ENCODE peak calls at places on chromosome 9, in nine cellular contexts. U, T, W, M, R, P, S, C and I are unnamed samples.

GRCh38 chr9:134492281-134492691 is 149.3 kb upstream of the COL5A1 start:
- DNase-seq in R (no peak), M (no peak), U (no peak), P (no peak), T (no peak), W (no peak), C (no peak), S (peak), I (no peak)

GRCh38 chr9:116842658-116843057 is 155.6 kb downstream of the TRIM32 start:
- DNase-seq in W (no peak), C (no peak), U (no peak), S (no peak), T (peak), M (no peak), R (no peak), P (no peak), I (no peak)

GRCh38 chr9:109447329-109448076 is 50.6 kb downstream of the PTPN3 start:
- DNase-seq in C (no peak), U (no peak), M (no peak), R (no peak), T (no peak), S (no peak), W (no peak), P (no peak), I (no peak)

GRCh38 chr9:31597977-31598376 is 786.5 kb upstream of the ACO1 start:
- DNase-seq in U (no peak), P (peak), C (no peak), T (no peak), W (no peak), R (peak), S (no peak), M (no peak), I (no peak)

GRCh38 chr9:120386390-120387131 is 193.4 kb downstream of the CDK5RAP2 start:
- DNase-seq in U (no peak), T (peak), R (peak), P (no peak), M (no peak), W (no peak), S (no peak), C (no peak), I (no peak)

GRCh38 chr9:93003552-93004407 is 54.7 kb upstream of the SUSD3 start:
- DNase-seq in U (peak), S (peak), R (no peak), C (peak), M (no peak), T (peak), P (peak), W (peak), I (peak)

GRCh38 chr9:88464851-88465250 is 70.1 kb upstream of the NXNL2 start:
- DNase-seq in M (no peak), W (no peak), P (no peak), C (no peak), U (no peak), S (no peak), R (no peak), T (no peak), I (no peak)

GRCh38 chr9:14403112-14403511 is 89.2 kb upstream of the NFIB start:
- DNase-seq in U (no peak), M (no peak), S (no peak), W (no peak), T (no peak), P (no peak), R (no peak), C (no peak), I (no peak)

GRCh38 chr9:115694014-115694413 is 459.6 kb upstream of the PAPPA start:
- DNase-seq in S (no peak), T (peak), U (no peak), R (peak), M (no peak), P (peak), W (no peak), C (no peak), I (no peak)

GRCh38 chr9:99261923-99262322 is 39.8 kb downstream of the SEC61B start:
- DNase-seq in C (no peak), S (no peak), R (no peak), W (no peak), U (no peak), M (no peak), T (no peak), P (no peak), I (no peak)

GRCh38 chr9:96553070-96553469 is 66.6 kb downstream of the CDC14B start:
- DNase-seq in U (no peak), C (no peak), P (no peak), M (no peak), R (peak), S (no peak), T (no peak), W (no peak), I (no peak)

GRCh38 chr9:121690766-121691165 is 39.3 kb downstream of the DAB2IP start:
- DNase-seq in U (no peak), M (no peak), P (no peak), S (no peak), W (no peak), T (no peak), C (no peak), R (no peak), I (no peak)

GRCh38 chr9:132877818-132878694 is at the start of gene AK8:
- DNase-seq in M (no peak), U (peak), R (peak), C (peak), W (peak), S (peak), T (peak), P (peak), I (peak)

GRCh38 chr9:129197978-129198736 is 20.1 kb upstream of the IER5L start:
- DNase-seq in C (no peak), R (peak), S (no peak), T (no peak), P (no peak), U (no peak), M (no peak), W (no peak), I (no peak)

GRCh38 chr9:84101892-84102632 is 121.5 kb downstream of the RMI1 start:
- DNase-seq in P (no peak), U (no peak), M (no peak), R (no peak), S (no peak), W (no peak), C (no peak), T (no peak), I (no peak)

GRCh38 chr9:21583628-21584027 is 101.5 kb upstream of the IFNE start:
- DNase-seq in U (no peak), C (no peak), R (no peak), M (no peak), W (no peak), S (no peak), P (no peak), T (no peak), I (no peak)

GRCh38 chr9:117290809-117291208 is 124.0 kb downstream of the ASTN2 start:
- DNase-seq in C (no peak), S (no peak), W (no peak), R (peak), U (no peak), T (no peak), P (no peak), M (no peak), I (no peak)

GRCh38 chr9:137458194-137459146 is 664 bp downstream of the NSMF start:
- DNase-seq in W (no peak), R (no peak), C (no peak), P (no peak), M (no peak), U (no peak), S (no peak), T (peak), I (no peak)

GRCh38 chr9:1505489-1505888 is 455.3 kb downstream of the DMRT2 start:
- DNase-seq in P (no peak), T (no peak), S (no peak), C (no peak), U (no peak), M (no peak), W (no peak), R (no peak), I (no peak)

GRCh38 chr9:93813687-93814560 is 141.2 kb downstream of the BARX1 start:
- DNase-seq in P (no peak), S (peak), W (no peak), T (peak), M (no peak), C (no peak), U (no peak), R (no peak), I (peak)

GRCh38 chr9:74719306-74719705 is 168.4 kb downstream of the TRPM6 start:
- DNase-seq in P (no peak), U (no peak), S (no peak), C (no peak), M (no peak), T (no peak), W (no peak), R (no peak), I (no peak)

GRCh38 chr9:13033959-13034695 is 245.4 kb downstream of the MPDZ start:
- DNase-seq in M (no peak), R (peak), W (no peak), C (no peak), S (peak), P (peak), T (peak), U (no peak), I (peak)

GRCh38 chr9:123296174-123296573 is 27.8 kb upstream of the STRBP start:
- DNase-seq in S (no peak), M (no peak), W (no peak), C (no peak), P (no peak), T (no peak), U (no peak), R (no peak), I (no peak)

GRCh38 chr9:91465420-91465819 is 41.8 kb upstream of the NFIL3 start:
- DNase-seq in R (no peak), W (no peak), U (no peak), S (no peak), P (no peak), T (no peak), M (no peak), C (no peak), I (no peak)

GRCh38 chr9:109117856-109118801 is 1.6 kb downstream of the TMEM245 start:
- DNase-seq in U (peak), P (peak), R (no peak), W (peak), T (no peak), C (no peak), S (peak), M (no peak), I (no peak)

GRCh38 chr9:114553202-114553601 is 34.4 kb upstream of the ATP6V1G1 start:
- DNase-seq in R (no peak), U (no peak), P (no peak), T (no peak), M (no peak), W (no peak), C (no peak), S (no peak), I (no peak)

GRCh38 chr9:32587901-32588300 is 14.9 kb upstream of the NDUFB6 start:
- DNase-seq in P (no peak), U (no peak), S (no peak), T (no peak), M (no peak), R (peak), C (no peak), W (no peak), I (no peak)

GRCh38 chr9:129100383-129101169 is 10.0 kb downstream of the CRAT start:
- DNase-seq in R (no peak), T (no peak), S (no peak), U (no peak), P (no peak), W (no peak), M (no peak), C (no peak), I (no peak)

GRCh38 chr9:131867611-131868192 is 127.8 kb upstream of the RAPGEF1 start:
- DNase-seq in W (no peak), C (no peak), U (no peak), S (no peak), P (no peak), R (no peak), T (no peak), M (no peak), I (no peak)

GRCh38 chr9:27851858-27852257 is 278.6 kb upstream of the C9orf72 start:
- DNase-seq in W (no peak), M (no peak), P (no peak), S (no peak), R (no peak), T (no peak), U (no peak), C (no peak), I (no peak)

GRCh38 chr9:29006603-29007002 is 1433.3 kb upstream of the C9orf72 start:
- DNase-seq in P (no peak), M (no peak), U (no peak), W (no peak), S (no peak), T (no peak), C (no peak), R (no peak), I (no peak)

GRCh38 chr9:126240835-126241234 is 85.8 kb upstream of the MVB12B start:
- DNase-seq in U (no peak), P (no peak), T (no peak), C (no peak), R (no peak), W (no peak), M (no peak), S (no peak), I (peak)

GRCh38 chr9:87108639-87109038 is 161.3 kb upstream of the GAS1 start:
- DNase-seq in S (no peak), C (no peak), M (no peak), T (no peak), U (no peak), W (no peak), R (no peak), P (no peak), I (no peak)